ENCODE peak calls at places on chromosomes 4 and X, in six cellular contexts. U is neural crest cell; Y is stimulated activated CD4-positive, alpha-beta T cell treated with anti-CD3 and anti-CD28 coated beads, TNF-alpha, amount 100 ng/mL, for 4 hours; X is lung; T is H7; D is activated CD4-positive, alpha-beta T cell treated with anti-CD3 and anti-CD28 coated beads for 48 hours. O is an unnamed sample.

GRCh38 chr4:40306991-40307390 is 28.1 kb upstream of the CHRNA9 start:
- DNase-seq in U (no peak), Y (no peak), X (no peak), T (no peak), D (no peak), O (no peak)

GRCh38 chrX:118480172-118480571 is 15.4 kb upstream of the DOCK11 start:
- DNase-seq in U (no peak), Y (no peak), X (no peak), T (no peak), D (no peak), O (no peak)

GRCh38 chr4:98625920-98626319 is 32.5 kb downstream of the TSPAN5 start:
- DNase-seq in U (no peak), Y (no peak), X (no peak), T (no peak), D (no peak), O (no peak)

GRCh38 chrX:45803383-45803921 is 602.8 kb upstream of the DIPK2B start:
- DNase-seq in U (no peak), Y (no peak), X (no peak), T (no peak), D (peak), O (no peak)

GRCh38 chr4:119314356-119314755 is 7.6 kb downstream of the FABP2 start:
- DNase-seq in U (no peak), Y (no peak), X (no peak), T (peak), D (no peak), O (no peak)

GRCh38 chr4:10781805-10782204 is 97.2 kb upstream of the CLNK start:
- DNase-seq in U (no peak), Y (no peak), X (no peak), T (no peak), D (no peak), O (no peak)

GRCh38 chr4:126247409-126247808 is 932.7 kb downstream of the FAT4 start:
- DNase-seq in U (no peak), Y (no peak), X (no peak), T (no peak), D (no peak), O (no peak)

GRCh38 chr4:2741626-2742025 is 14.5 kb downstream of the TNIP2 start:
- DNase-seq in U (no peak), Y (no peak), X (no peak), T (peak), D (no peak), O (no peak)

GRCh38 chr4:121633642-121634041 is 63.1 kb downstream of the ANXA5 start:
- DNase-seq in U (no peak), Y (no peak), X (no peak), T (peak), D (no peak), O (no peak)

GRCh38 chr4:113289736-113290135 is 240.3 kb downstream of the ANK2 start:
- DNase-seq in U (no peak), Y (no peak), X (no peak), T (no peak), D (no peak), O (no peak)

GRCh38 chr4:118762753-118763477 is 73.0 kb downstream of the SEC24D start:
- DNase-seq in U (no peak), Y (no peak), X (no peak), T (no peak), D (no peak), O (no peak)

GRCh38 chrX:68839771-68840170 is 10.9 kb downstream of the EFNB1 start:
- DNase-seq in U (no peak), Y (no peak), X (no peak), T (no peak), D (no peak), O (no peak)

GRCh38 chr4:1583051-1583785 is 100.9 kb downstream of the FAM53A start:
- DNase-seq in U (no peak), Y (no peak), X (no peak), T (peak), D (no peak), O (peak)

GRCh38 chrX:65723706-65724105 is 56.3 kb downstream of the MSN start:
- DNase-seq in U (no peak), Y (no peak), X (no peak), T (no peak), D (peak), O (no peak)

GRCh38 chrX:66638591-66639500 is at the start of gene EDA2R:
- DNase-seq in U (peak), Y (peak), X (peak), T (peak), D (peak), O (peak)

GRCh38 chrX:13090261-13091110 is 46.1 kb upstream of the FAM9C start:
- DNase-seq in U (no peak), Y (no peak), X (no peak), T (no peak), D (peak), O (no peak)

GRCh38 chrX:13764765-13765164 is 30.2 kb downstream of the OFD1 start:
- DNase-seq in U (peak), Y (no peak), X (no peak), T (peak), D (no peak), O (peak)

GRCh38 chrX:151743651-151744470 is 9.3 kb downstream of the CNGA2 start:
- DNase-seq in U (no peak), Y (no peak), X (no peak), T (no peak), D (no peak), O (no peak)

GRCh38 chr4:2303121-2303685 is 41.3 kb upstream of the MXD4 start:
- DNase-seq in U (no peak), Y (no peak), X (no peak), T (peak), D (no peak), O (no peak)

GRCh38 chrX:30504309-30504708 is 73.3 kb downstream of the TASL start:
- DNase-seq in U (no peak), Y (no peak), X (no peak), T (no peak), D (no peak), O (no peak)

GRCh38 chrX:38045697-38046096 is 39.3 kb downstream of the SYTL5 start:
- DNase-seq in U (no peak), Y (no peak), X (no peak), T (no peak), D (no peak), O (no peak)

GRCh38 chrX:23732704-23733103 is 10.4 kb downstream of the ACOT9 start:
- DNase-seq in U (no peak), Y (no peak), X (no peak), T (no peak), D (no peak), O (no peak)

GRCh38 chrX:153973127-153974002 is 811 bp downstream of the TMEM187 start:
- DNase-seq in U (no peak), Y (no peak), X (no peak), T (no peak), D (no peak), O (no peak)

O was measured in nephron progenitor cell.